ENCODE peak calls at places on chromosomes 11 and 22, in seven cellular contexts. One of them, this sample, is unnamed.

GRCh38 chr11:134024420-134025085 is 44.3 kb upstream of the JAM3 start:
- DNase-seq in KBM-7: no peak
- DNase-seq in epithelial cell of esophagus: peak
- DNase-seq in astrocyte of the cerebellum: no peak
- DNase-seq in cardiac muscle cell: no peak
- DNase-seq in left cardiac atrium: no peak
- DNase-seq in NCI-H460: no peak
- DNase-seq in this sample: no peak

GRCh38 chr22:44536411-44536810 is 38.4 kb upstream of the RTL6 start:
- DNase-seq in KBM-7: no peak
- DNase-seq in epithelial cell of esophagus: no peak
- DNase-seq in astrocyte of the cerebellum: no peak
- DNase-seq in cardiac muscle cell: no peak
- DNase-seq in left cardiac atrium: no peak
- DNase-seq in NCI-H460: no peak
- DNase-seq in this sample: no peak

GRCh38 chr11:102467853-102468580 is 15.5 kb upstream of the TMEM123 start:
- DNase-seq in KBM-7: no peak
- DNase-seq in epithelial cell of esophagus: no peak
- DNase-seq in astrocyte of the cerebellum: no peak
- DNase-seq in cardiac muscle cell: no peak
- DNase-seq in left cardiac atrium: no peak
- DNase-seq in NCI-H460: no peak
- DNase-seq in this sample: no peak

GRCh38 chr11:37533830-37534229 is 935.8 kb upstream of the RAG2 start:
- DNase-seq in KBM-7: no peak
- DNase-seq in epithelial cell of esophagus: no peak
- DNase-seq in astrocyte of the cerebellum: no peak
- DNase-seq in cardiac muscle cell: no peak
- DNase-seq in left cardiac atrium: no peak
- DNase-seq in NCI-H460: no peak
- DNase-seq in this sample: no peak

GRCh38 chr11:43579919-43580276 is 100.6 kb upstream of the HSD17B12 start:
- DNase-seq in KBM-7: no peak
- DNase-seq in epithelial cell of esophagus: no peak
- DNase-seq in astrocyte of the cerebellum: no peak
- DNase-seq in cardiac muscle cell: no peak
- DNase-seq in left cardiac atrium: no peak
- DNase-seq in NCI-H460: no peak
- DNase-seq in this sample: no peak

GRCh38 chr11:13221722-13222121 is 55.9 kb upstream of the BMAL1 start:
- DNase-seq in KBM-7: no peak
- DNase-seq in epithelial cell of esophagus: no peak
- DNase-seq in astrocyte of the cerebellum: no peak
- DNase-seq in cardiac muscle cell: peak
- DNase-seq in left cardiac atrium: no peak
- DNase-seq in NCI-H460: no peak
- DNase-seq in this sample: no peak

GRCh38 chr22:35498026-35498425 is 42.6 kb upstream of the RASD2 start:
- DNase-seq in KBM-7: no peak
- DNase-seq in epithelial cell of esophagus: no peak
- DNase-seq in astrocyte of the cerebellum: no peak
- DNase-seq in cardiac muscle cell: no peak
- DNase-seq in left cardiac atrium: no peak
- DNase-seq in NCI-H460: peak
- DNase-seq in this sample: no peak

GRCh38 chr11:101299210-101299609 is 169.6 kb upstream of the PGR start:
- DNase-seq in KBM-7: no peak
- DNase-seq in epithelial cell of esophagus: no peak
- DNase-seq in astrocyte of the cerebellum: no peak
- DNase-seq in cardiac muscle cell: no peak
- DNase-seq in left cardiac atrium: no peak
- DNase-seq in NCI-H460: no peak
- DNase-seq in this sample: no peak

GRCh38 chr11:99865951-99866350 is 821.1 kb upstream of the ARHGAP42 start:
- DNase-seq in KBM-7: no peak
- DNase-seq in epithelial cell of esophagus: peak
- DNase-seq in astrocyte of the cerebellum: no peak
- DNase-seq in cardiac muscle cell: no peak
- DNase-seq in left cardiac atrium: no peak
- DNase-seq in NCI-H460: no peak
- DNase-seq in this sample: no peak

GRCh38 chr22:46378499-46379300 is 43.2 kb downstream of the TRMU start:
- DNase-seq in KBM-7: no peak
- DNase-seq in epithelial cell of esophagus: no peak
- DNase-seq in astrocyte of the cerebellum: no peak
- DNase-seq in cardiac muscle cell: no peak
- DNase-seq in left cardiac atrium: no peak
- DNase-seq in NCI-H460: no peak
- DNase-seq in this sample: no peak

GRCh38 chr22:32697331-32697995 is 104.0 kb upstream of the TIMP3 start:
- DNase-seq in KBM-7: no peak
- DNase-seq in epithelial cell of esophagus: peak
- DNase-seq in astrocyte of the cerebellum: no peak
- DNase-seq in cardiac muscle cell: no peak
- DNase-seq in left cardiac atrium: no peak
- DNase-seq in NCI-H460: no peak
- DNase-seq in this sample: no peak

GRCh38 chr11:61688368-61689163 is 8.4 kb downstream of the DAGLA start:
- DNase-seq in KBM-7: no peak
- DNase-seq in epithelial cell of esophagus: no peak
- DNase-seq in astrocyte of the cerebellum: no peak
- DNase-seq in cardiac muscle cell: no peak
- DNase-seq in left cardiac atrium: peak
- DNase-seq in NCI-H460: no peak
- DNase-seq in this sample: no peak

GRCh38 chr11:12827929-12828812 is 153.9 kb downstream of the TEAD1 start:
- DNase-seq in KBM-7: peak
- DNase-seq in epithelial cell of esophagus: peak
- DNase-seq in astrocyte of the cerebellum: peak
- DNase-seq in cardiac muscle cell: peak
- DNase-seq in left cardiac atrium: peak
- DNase-seq in NCI-H460: peak
- DNase-seq in this sample: peak

GRCh38 chr11:64649304-64649703 is 58.3 kb downstream of the SLC22A12 start:
- DNase-seq in KBM-7: peak
- DNase-seq in epithelial cell of esophagus: peak
- DNase-seq in astrocyte of the cerebellum: no peak
- DNase-seq in cardiac muscle cell: peak
- DNase-seq in left cardiac atrium: no peak
- DNase-seq in NCI-H460: no peak
- DNase-seq in this sample: no peak

GRCh38 chr11:4607111-4607510 is 920 bp downstream of the TRIM68 start:
- DNase-seq in KBM-7: no peak
- DNase-seq in epithelial cell of esophagus: peak
- DNase-seq in astrocyte of the cerebellum: no peak
- DNase-seq in cardiac muscle cell: no peak
- DNase-seq in left cardiac atrium: no peak
- DNase-seq in NCI-H460: no peak
- DNase-seq in this sample: no peak

GRCh38 chr11:96738311-96738710 is 348.5 kb downstream of the JRKL start:
- DNase-seq in KBM-7: no peak
- DNase-seq in epithelial cell of esophagus: no peak
- DNase-seq in astrocyte of the cerebellum: no peak
- DNase-seq in cardiac muscle cell: no peak
- DNase-seq in left cardiac atrium: no peak
- DNase-seq in NCI-H460: no peak
- DNase-seq in this sample: no peak

GRCh38 chr11:61091373-61092279 is 10.7 kb upstream of the CD5 start:
- DNase-seq in KBM-7: peak
- DNase-seq in epithelial cell of esophagus: peak
- DNase-seq in astrocyte of the cerebellum: no peak
- DNase-seq in cardiac muscle cell: peak
- DNase-seq in left cardiac atrium: no peak
- DNase-seq in NCI-H460: no peak
- DNase-seq in this sample: no peak

GRCh38 chr11:293852-294661 is 5.1 kb downstream of the PGGHG start:
- DNase-seq in KBM-7: no peak
- DNase-seq in epithelial cell of esophagus: no peak
- DNase-seq in astrocyte of the cerebellum: no peak
- DNase-seq in cardiac muscle cell: no peak
- DNase-seq in left cardiac atrium: peak
- DNase-seq in NCI-H460: no peak
- DNase-seq in this sample: no peak

GRCh38 chr11:78132475-78132874 is 7.0 kb downstream of the ALG8 start:
- DNase-seq in KBM-7: no peak
- DNase-seq in epithelial cell of esophagus: no peak
- DNase-seq in astrocyte of the cerebellum: no peak
- DNase-seq in cardiac muscle cell: no peak
- DNase-seq in left cardiac atrium: no peak
- DNase-seq in NCI-H460: no peak
- DNase-seq in this sample: no peak

GRCh38 chr11:76236092-76237026 is 30.1 kb upstream of the WNT11 start:
- DNase-seq in KBM-7: peak
- DNase-seq in epithelial cell of esophagus: peak
- DNase-seq in astrocyte of the cerebellum: peak
- DNase-seq in cardiac muscle cell: peak
- DNase-seq in left cardiac atrium: peak
- DNase-seq in NCI-H460: peak
- DNase-seq in this sample: no peak